ENCODE peak calls at places on chromosome 6, in five cellular contexts. J is CD8-positive, alpha-beta T cell; P is stomach; M is RWPE1; B is OCI-LY7. K is an unnamed sample.

GRCh38 chr6:37049990-37050853 is 44.8 kb downstream of the FGD2 start:
- DNase-seq in J (peak), P (peak), M (no peak), B (peak), K (no peak)

GRCh38 chr6:4356899-4357659 is 221.7 kb upstream of the ECI2 start:
- DNase-seq in J (no peak), P (peak), M (no peak), B (no peak), K (no peak)

GRCh38 chr6:35737413-35738211 is 780 bp downstream of the ARMC12 start:
- DNase-seq in J (no peak), P (no peak), M (peak), B (peak), K (no peak)

GRCh38 chr6:152575621-152576150 is 61.5 kb downstream of the SYNE1 start:
- DNase-seq in J (no peak), P (peak), M (peak), B (no peak), K (peak)

GRCh38 chr6:98669371-98669770 is 165.0 kb upstream of the POU3F2 start:
- DNase-seq in J (no peak), P (no peak), M (no peak), B (no peak), K (no peak)

GRCh38 chr6:41683460-41684310 is 45.4 kb downstream of the MDFI start:
- DNase-seq in J (peak), P (peak), M (peak), B (peak), K (no peak)

GRCh38 chr6:132812255-132812732 is 2.1 kb upstream of the RPS12 start:
- DNase-seq in J (no peak), P (no peak), M (no peak), B (peak), K (no peak)

GRCh38 chr6:51200676-51201075 is 382.0 kb downstream of the TFAP2B start:
- DNase-seq in J (no peak), P (no peak), M (no peak), B (no peak), K (no peak)

GRCh38 chr6:137112067-137112355 is 61.4 kb downstream of the IL22RA2 start:
- DNase-seq in J (no peak), P (no peak), M (peak), B (no peak), K (no peak)

GRCh38 chr6:35739645-35740517 is 3.0 kb downstream of the ARMC12 start:
- DNase-seq in J (no peak), P (no peak), M (no peak), B (no peak), K (no peak)

GRCh38 chr6:111727798-111728197 is 122.1 kb upstream of the TRAF3IP2 start:
- DNase-seq in J (no peak), P (no peak), M (no peak), B (no peak), K (no peak)

GRCh38 chr6:77368660-77369313 is 94.5 kb downstream of the HTR1B start:
- DNase-seq in J (no peak), P (peak), M (no peak), B (no peak), K (no peak)

GRCh38 chr6:32836873-32837272 is 1.7 kb downstream of the TAP2 start:
- DNase-seq in J (no peak), P (no peak), M (no peak), B (no peak), K (no peak)

GRCh38 chr6:121555201-121555600 is 119.8 kb downstream of the GJA1 start:
- DNase-seq in J (no peak), P (no peak), M (no peak), B (no peak), K (no peak)

GRCh38 chr6:123805921-123806320 is 2.3 kb downstream of the NKAIN2 start:
- DNase-seq in J (no peak), P (no peak), M (no peak), B (no peak), K (no peak)

GRCh38 chr6:12698298-12698697 is 18.3 kb upstream of the PHACTR1 start:
- DNase-seq in J (no peak), P (no peak), M (no peak), B (no peak), K (no peak)

GRCh38 chr6:166765234-166765541 is 138.1 kb upstream of the RPS6KA2 start:
- DNase-seq in J (no peak), P (peak), M (no peak), B (no peak), K (no peak)

GRCh38 chr6:150202934-150203333 is 60.1 kb downstream of the PPP1R14C start:
- DNase-seq in J (no peak), P (no peak), M (no peak), B (no peak), K (no peak)

GRCh38 chr6:42250509-42250908 is 32.8 kb upstream of the MRPS10 start:
- DNase-seq in J (no peak), P (no peak), M (no peak), B (no peak), K (no peak)

GRCh38 chr6:166567107-166567506 is 19.4 kb downstream of the RAMACL start:
- DNase-seq in J (no peak), P (no peak), M (peak), B (no peak), K (peak)

GRCh38 chr6:17305219-17306001 is 24.2 kb downstream of the RBM24 start:
- DNase-seq in J (no peak), P (no peak), M (no peak), B (no peak), K (no peak)

GRCh38 chr6:9766240-9766915 is 648.5 kb downstream of the TFAP2A start:
- DNase-seq in J (no peak), P (no peak), M (peak), B (no peak), K (no peak)

GRCh38 chr6:26045939-26046368 is 41.3 kb upstream of the HFE start:
- DNase-seq in J (no peak), P (no peak), M (no peak), B (peak), K (no peak)
- H3K27ac ChIP-seq in J (peak), P (peak), M (peak), B (peak), K (peak)

GRCh38 chr6:154511735-154512097 is 1.2 kb upstream of the CNKSR3 start:
- DNase-seq in J (no peak), P (no peak), M (no peak), B (no peak), K (no peak)
- H3K27ac ChIP-seq in J (no peak), P (peak), M (peak), B (no peak), K (peak)

DNA sequence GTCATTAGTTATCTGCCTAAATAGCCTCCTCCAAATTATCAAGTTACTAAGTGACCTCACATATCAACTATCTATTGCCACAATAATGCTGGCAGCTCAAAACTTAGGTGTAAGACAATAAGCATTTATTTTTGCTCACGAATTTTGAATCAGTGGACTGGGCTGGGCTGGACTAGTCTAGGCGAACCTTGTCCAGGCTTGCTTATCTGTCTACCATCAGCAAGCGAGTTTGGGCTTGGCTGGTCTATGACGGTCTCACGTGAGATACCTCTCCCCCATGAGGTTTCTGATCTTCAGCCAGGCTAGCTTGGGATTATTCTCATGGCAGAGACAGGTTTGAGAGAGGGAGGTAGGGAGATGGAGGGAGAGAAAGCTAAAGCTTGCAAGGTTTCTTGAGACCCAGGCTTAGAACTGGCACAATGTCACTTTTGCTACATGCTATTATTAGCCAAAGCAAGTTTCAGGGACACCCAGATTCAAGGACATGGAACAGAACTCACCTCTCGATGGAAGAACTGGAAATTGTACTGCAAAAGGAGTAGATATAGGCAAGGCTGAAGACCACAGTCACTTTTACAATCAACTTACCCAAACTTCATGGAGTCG is 80.9 kb downstream of the WASF1 start:
- DNase-seq in J (no peak), P (no peak), M (peak), B (no peak), K (peak)
- H3K27ac ChIP-seq in J (no peak), P (no peak), M (peak), B (no peak), K (peak)

GRCh38 chr6:31075528-31075927 is 36.8 kb downstream of the C6orf15 start:
- DNase-seq in J (no peak), P (no peak), M (no peak), B (no peak), K (no peak)
- H3K27ac ChIP-seq in J (no peak), P (no peak), M (peak), B (no peak), K (no peak)

GRCh38 chr6:158019416-158019815 is 37.8 kb downstream of the SYNJ2 start:
- DNase-seq in J (no peak), P (no peak), M (no peak), B (no peak), K (peak)

GRCh38 chr6:158020272-158020711 is 38.6 kb downstream of the SYNJ2 start:
- DNase-seq in J (no peak), P (no peak), M (no peak), B (no peak), K (peak)

GRCh38 chr6:158021814-158022748 is 40.4 kb downstream of the SYNJ2 start:
- DNase-seq in J (no peak), P (no peak), M (no peak), B (no peak), K (no peak)

GRCh38 chr6:158021376-158021775 is 39.7 kb downstream of the SYNJ2 start:
- DNase-seq in J (no peak), P (no peak), M (no peak), B (no peak), K (no peak)

GRCh38 chr6:158020811-158021210 is 39.1 kb downstream of the SYNJ2 start:
- DNase-seq in J (no peak), P (no peak), M (no peak), B (no peak), K (peak)
- H3K27ac ChIP-seq in J (no peak), P (peak), M (no peak), B (no peak), K (no peak)

DNA sequence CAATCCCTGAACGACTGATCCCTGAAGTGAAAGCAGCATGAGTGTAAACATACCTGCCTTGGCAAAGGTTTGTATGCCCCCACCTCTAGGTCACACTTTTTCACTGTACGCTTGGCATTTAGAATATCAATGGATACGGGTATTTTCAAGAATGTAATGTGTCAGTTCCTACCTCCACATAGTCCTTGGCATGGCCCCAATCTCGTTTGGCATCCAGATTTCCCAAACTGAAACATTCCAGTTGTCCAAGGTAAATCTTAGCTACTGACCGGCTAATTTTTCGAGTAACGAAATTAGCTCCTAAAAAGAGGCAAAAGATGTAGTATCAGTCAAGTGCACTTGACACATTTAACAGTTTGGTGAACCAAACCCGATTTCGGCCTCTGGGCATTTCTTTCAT is 315.5 kb downstream of the GMDS start:
- DNase-seq in J (no peak), P (no peak), M (no peak), B (no peak), K (no peak)
- H3K27ac ChIP-seq in J (no peak), P (no peak), M (no peak), B (no peak), K (no peak)

DNA sequence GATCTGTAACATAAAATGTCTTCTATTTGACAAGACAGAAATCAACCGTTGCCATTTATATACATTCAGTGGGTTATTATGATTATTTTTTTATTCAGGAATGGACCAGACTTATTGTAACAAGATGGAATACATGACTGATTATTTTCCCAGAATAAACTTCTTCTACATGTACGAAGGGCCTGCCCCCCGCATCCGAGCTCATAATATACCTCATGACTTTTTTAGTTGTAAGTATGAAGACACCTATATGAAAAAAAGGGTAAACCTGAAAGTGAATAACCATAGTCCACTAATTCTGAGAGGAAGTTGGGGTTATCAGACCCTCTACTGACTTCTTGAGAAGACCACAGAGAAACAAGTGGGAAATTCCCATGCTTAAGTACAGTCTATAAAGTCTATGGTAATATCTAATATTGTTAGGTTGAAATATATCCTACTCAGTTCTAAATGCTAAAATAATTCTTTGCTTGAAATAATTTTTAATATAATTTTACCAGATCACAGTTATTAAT is 15.9 kb downstream of the OR2A4 start:
- DNase-seq in J (no peak), P (no peak), M (no peak), B (no peak), K (no peak)
- H3K27ac ChIP-seq in J (no peak), P (no peak), M (no peak), B (no peak), K (no peak)

GRCh38 chr6:15498640-15499039 is 164.2 kb downstream of the DTNBP1 start:
- DNase-seq in J (no peak), P (no peak), M (peak), B (no peak), K (no peak)
- H3K27ac ChIP-seq in J (no peak), P (no peak), M (peak), B (no peak), K (no peak)

K was measured in RWPE2.